ENCODE peak calls at places on chromosome 10, in seven cellular contexts. G is OCI-LY7, I is hepatocyte, K is fibroblast of lung, B is mammary epithelial cell, L is H1, E is SK-N-SH. R is an unnamed sample.

GRCh38 chr10:10865913-10866312 is 151.8 kb upstream of the CELF2 start:
- DNase-seq in G (no peak), I (no peak), K (no peak), B (peak; percentile 14), L (no peak), E (no peak), R (no peak)

GRCh38 chr10:8810677-8811076 is 756.2 kb downstream of the GATA3 start:
- DNase-seq in G (no peak), I (no peak), K (no peak), B (no peak), L (no peak), E (no peak), R (no peak)

GRCh38 chr10:98910048-98910447 is 325.6 kb downstream of the HPSE2 start:
- DNase-seq in G (no peak), I (peak; percentile 47), K (peak; percentile 32), B (no peak), L (no peak), E (peak; percentile 36), R (no peak)

GRCh38 chr10:132844069-132844809 is 58.3 kb upstream of the NKX6-2 start:
- DNase-seq in G (no peak), I (no peak), K (no peak), B (no peak), L (no peak), E (no peak), R (no peak)

GRCh38 chr10:29635711-29636144 is 957 bp upstream of the SVIL start:
- DNase-seq in G (no peak), I (peak; percentile 41), K (no peak), B (peak; percentile 36), L (no peak), E (no peak), R (peak; percentile 48)

GRCh38 chr10:70997236-70997635 is 108.9 kb upstream of the PCBD1 start:
- DNase-seq in G (no peak), I (no peak), K (no peak), B (no peak), L (no peak), E (no peak), R (no peak)

GRCh38 chr10:122154733-122155366 is 116.2 kb upstream of the BTBD16 start:
- DNase-seq in G (no peak), I (peak; percentile 30), K (peak; percentile 50), B (peak; percentile 24), L (no peak), E (no peak), R (no peak)

GRCh38 chr10:102604379-102604960 is 39.8 kb upstream of the TRIM8 start:
- DNase-seq in G (no peak), I (peak; percentile 76), K (peak; percentile 72), B (peak; percentile 79), L (no peak), E (no peak), R (no peak)

GRCh38 chr10:73117976-73118743 is 7.9 kb downstream of the NUDT13 start:
- DNase-seq in G (no peak), I (peak; percentile 25), K (peak; percentile 60), B (peak; percentile 70), L (no peak), E (no peak), R (no peak)

GRCh38 chr10:79201706-79202105 is 132.9 kb downstream of the ZMIZ1 start:
- DNase-seq in G (no peak), I (no peak), K (no peak), B (no peak), L (no peak), E (no peak), R (no peak)
- H4K20me1 ChIP-seq in G (no peaks in the 10 kb centered on the region), I (peaks cover 20% of the 10 kb centered on the region), K (no peaks in the 10 kb centered on the region), B (no peaks in the 10 kb centered on the region), L (peaks cover 14% of the 10 kb centered on the region), E (peaks cover 8% of the 10 kb centered on the region), R (peaks cover 42% of the 10 kb centered on the region)

DNA sequence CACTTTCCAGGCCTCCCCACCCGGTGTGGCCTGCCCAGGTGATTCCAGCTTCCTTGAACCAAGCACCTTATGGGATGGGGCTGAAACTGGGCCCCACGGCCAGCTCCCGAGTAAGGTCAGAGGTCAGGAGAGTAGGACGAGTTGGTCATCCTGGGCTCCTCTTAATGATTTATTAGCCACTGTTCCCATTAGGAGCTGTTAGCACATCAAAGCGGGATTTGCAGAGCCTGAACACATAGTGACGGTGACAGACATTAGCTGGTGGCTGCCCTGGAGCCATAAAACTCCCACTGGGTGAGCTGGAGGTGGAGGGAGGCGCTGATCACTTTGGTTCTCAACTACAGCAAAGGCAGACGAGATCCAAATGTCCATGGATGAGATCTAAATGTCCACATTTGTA is 48.1 kb downstream of the COL13A1 start:
- DNase-seq in G (no peak), I (no peak), K (no peak), B (no peak), L (no peak), E (no peak), R (no peak)
- H3K4me1 ChIP-seq in G (peaks cover 32% of the 10 kb centered on the region), I (peaks cover 39% of the 10 kb centered on the region), K (peaks cover 23% of the 10 kb centered on the region), B (peaks cover 5% of the 10 kb centered on the region), L (peaks cover 51% of the 10 kb centered on the region), E (peaks cover 27% of the 10 kb centered on the region), R (no peaks in the 10 kb centered on the region)

GRCh38 chr10:100751211-100751933 is 6.0 kb downstream of the PAX2 start:
- DNase-seq in G (no peak), I (no peak), K (no peak), B (no peak), L (no peak), E (no peak), R (no peak)
- H4K20me1 ChIP-seq in G (no peaks in the 10 kb centered on the region), I (no peaks in the 10 kb centered on the region), K (no peaks in the 10 kb centered on the region), B (no peaks in the 10 kb centered on the region), L (peaks cover 14% of the 10 kb centered on the region), E (peaks cover 4% of the 10 kb centered on the region), R (no peaks in the 10 kb centered on the region)

DNA sequence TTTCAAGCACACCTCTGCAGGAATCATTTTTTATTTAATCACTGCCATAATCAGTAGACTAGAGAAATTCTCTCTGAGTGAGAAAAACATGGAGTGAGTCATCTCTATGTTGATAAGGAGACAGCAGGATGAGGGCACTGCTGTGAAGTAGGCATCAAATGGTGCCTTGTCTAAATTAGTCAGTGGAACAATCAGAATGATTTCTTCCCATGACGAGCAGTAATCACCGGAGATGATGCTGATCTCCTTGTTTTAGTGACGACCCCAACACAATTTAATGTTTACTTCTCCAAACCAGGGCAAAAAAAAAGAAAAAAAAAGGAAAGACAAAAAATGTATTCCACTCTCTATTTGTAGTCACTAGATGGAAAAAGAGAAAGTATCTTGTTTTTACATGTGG is 75.7 kb downstream of the SORBS1 start:
- DNase-seq in G (no peak), I (no peak), K (no peak), B (no peak), L (no peak), E (no peak), R (no peak)
- H3K4me1 ChIP-seq in G (no peaks in the 10 kb centered on the region), I (peaks cover 23% of the 10 kb centered on the region), K (no peaks in the 10 kb centered on the region), B (no peaks in the 10 kb centered on the region), L (peaks cover 4% of the 10 kb centered on the region), E (no peaks in the 10 kb centered on the region), R (no peaks in the 10 kb centered on the region)

DNA sequence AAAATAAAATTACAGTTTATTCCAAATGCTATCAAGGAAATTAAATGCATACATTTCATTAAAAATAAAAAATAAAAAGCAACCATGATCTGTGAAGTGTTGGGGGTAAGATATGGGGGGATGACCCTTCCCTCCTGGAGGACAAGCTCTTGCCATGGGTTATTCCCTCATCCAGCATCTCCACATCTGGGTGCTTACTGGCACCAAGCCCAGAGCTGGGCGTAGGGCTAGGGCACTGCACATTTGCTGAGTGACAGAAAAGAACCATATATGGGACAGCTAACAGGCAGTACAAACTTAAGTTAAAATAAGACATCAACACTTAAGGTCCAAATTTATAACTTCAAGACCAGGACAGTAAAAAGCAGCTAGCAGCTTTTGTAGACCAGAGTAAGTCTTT is 10.2 kb downstream of the CCDC6 start:
- DNase-seq in G (no peak), I (no peak), K (no peak), B (no peak), L (no peak), E (peak; percentile 61), R (no peak)
- H4K20me1 ChIP-seq in G (peaks cover 52% of the 10 kb centered on the region), I (peaks cover 72% of the 10 kb centered on the region), K (peaks cover 3% of the 10 kb centered on the region), B (no peaks in the 10 kb centered on the region), L (peaks cover 34% of the 10 kb centered on the region), E (peaks cover 85% of the 10 kb centered on the region), R (peaks cover 80% of the 10 kb centered on the region)

R was measured in DND-41.